ENCODE peak calls at places on chromosome 4, in six cellular contexts. L is B cell; D is cardiac muscle cell; T is stimulated activated CD4-positive, alpha-beta T cell treated with anti-CD3 and anti-CD28 coated beads, Interleukin-2, amount 100 ng/mL, for 48 hours; V is HEK293T; N is GM13977. Y is an unnamed sample.

GRCh38 chr4:87967193-87967592 is 8.3 kb upstream of the SPP1 start:
- DNase-seq in L (no peak), D (no peak), T (no peak), V (no peak), N (no peak), Y (no peak)

GRCh38 chr4:8594097-8595038 is 1.8 kb downstream of the CPZ start:
- DNase-seq in L (no peak), D (peak), T (peak), V (peak), N (peak), Y (no peak)

GRCh38 chr4:137576437-137576836 is 44.1 kb upstream of the PCDH18 start:
- DNase-seq in L (no peak), D (no peak), T (no peak), V (no peak), N (no peak), Y (no peak)

GRCh38 chr4:74189331-74190043 is 31.6 kb downstream of the MTHFD2L start:
- DNase-seq in L (peak), D (peak), T (no peak), V (peak), N (peak), Y (no peak)

GRCh38 chr4:6959261-6959660 is 49.6 kb downstream of the TBC1D14 start:
- DNase-seq in L (no peak), D (no peak), T (no peak), V (no peak), N (no peak), Y (no peak)

GRCh38 chr4:106565727-106566126 is 197.1 kb upstream of the GIMD1 start:
- DNase-seq in L (no peak), D (no peak), T (no peak), V (no peak), N (no peak), Y (no peak)

GRCh38 chr4:186554485-186554884 is 882 bp downstream of the MTNR1A start:
- DNase-seq in L (no peak), D (peak), T (no peak), V (peak), N (no peak), Y (no peak)

GRCh38 chr4:14965071-14965470 is 37.2 kb upstream of the CPEB2 start:
- DNase-seq in L (no peak), D (no peak), T (no peak), V (no peak), N (no peak), Y (no peak)

GRCh38 chr4:14559641-14560040 is 442.6 kb upstream of the CPEB2 start:
- DNase-seq in L (no peak), D (no peak), T (no peak), V (no peak), N (no peak), Y (no peak)

GRCh38 chr4:108359936-108360681 is 191.4 kb upstream of the LEF1 start:
- DNase-seq in L (no peak), D (peak), T (no peak), V (no peak), N (no peak), Y (no peak)

GRCh38 chr4:74547042-74547441 is 102.1 kb downstream of the AREG start:
- DNase-seq in L (no peak), D (no peak), T (no peak), V (no peak), N (no peak), Y (no peak)

GRCh38 chr4:156291317-156291716 is 337.7 kb upstream of the CTSO start:
- DNase-seq in L (no peak), D (peak), T (no peak), V (no peak), N (no peak), Y (no peak)

GRCh38 chr4:54658321-54659093 is 750 bp downstream of the KIT start:
- DNase-seq in L (peak), D (peak), T (peak), V (peak), N (peak), Y (peak)

GRCh38 chr4:158013858-158014257 is 159.0 kb downstream of the GASK1B start:
- DNase-seq in L (no peak), D (no peak), T (no peak), V (no peak), N (no peak), Y (no peak)

GRCh38 chr4:81164623-81165416 is 50.2 kb downstream of the PRKG2 start:
- DNase-seq in L (no peak), D (no peak), T (no peak), V (no peak), N (no peak), Y (no peak)

GRCh38 chr4:85909851-85910250 is 434.9 kb downstream of the ARHGAP24 start:
- DNase-seq in L (no peak), D (no peak), T (no peak), V (no peak), N (no peak), Y (peak)

GRCh38 chr4:88008133-88008621 is 742 bp downstream of the PKD2 start:
- DNase-seq in L (peak), D (peak), T (no peak), V (peak), N (peak), Y (peak)

GRCh38 chr4:102598102-102598758 is 97.1 kb downstream of the NFKB1 start:
- DNase-seq in L (no peak), D (peak), T (no peak), V (no peak), N (no peak), Y (no peak)

GRCh38 chr4:4327652-4328121 is 37.6 kb downstream of the ZBTB49 start:
- DNase-seq in L (no peak), D (peak), T (no peak), V (peak), N (no peak), Y (no peak)

GRCh38 chr4:6346373-6347110 is 76.9 kb downstream of the WFS1 start:
- DNase-seq in L (no peak), D (no peak), T (no peak), V (no peak), N (no peak), Y (no peak)

GRCh38 chr4:163587867-163588266 is 93.4 kb downstream of the TMA16 start:
- DNase-seq in L (peak), D (no peak), T (no peak), V (peak), N (peak), Y (no peak)

GRCh38 chr4:169485791-169486742 is 126.3 kb downstream of the NEK1 start:
- DNase-seq in L (peak), D (peak), T (peak), V (peak), N (peak), Y (peak)

Y was measured in NCI-H2107.